ENCODE peak calls at places on chromosomes 3 and 15, in nine cellular contexts. O is NCI-H1694 treated with DMSO at 0.1 percent for 48 hours, Q is upper lobe of right lung, L is left lobe of liver, K is psoas muscle, X is HCT116, F is foreskin fibroblast, N is mammary epithelial cell, T is NCI-H2029 treated with DMSO at 0.1 percent for 48 hours. V is an unnamed sample.
A peak's percentile ranks its signal among the peaks of the same experiment; 100 is the strongest.

GRCh38 chr3:60610441-60611112 is 640.7 kb downstream of the FHIT start:
- DNase-seq in Q (peak; percentile 77), L (no peak), O (no peak), X (no peak), F (no peak), T (no peak), N (peak; percentile 42), K (peak; percentile 85), V (no peak)

GRCh38 chr3:88632226-88632625 is 475.2 kb upstream of the EPHA3 start:
- DNase-seq in L (no peak), N (peak; percentile 9), F (peak; percentile 9), K (no peak), T (no peak), O (no peak), X (no peak), Q (no peak), V (no peak)

GRCh38 chr3:24296441-24297205 is 198.0 kb downstream of the THRB start:
- DNase-seq in X (no peak), L (no peak), N (peak; percentile 73), O (no peak), K (no peak), T (no peak), Q (no peak), F (peak; percentile 33), V (no peak)

GRCh38 chr15:45274636-45275035 is 22.6 kb downstream of the SLC28A2 start:
- DNase-seq in N (no peak), K (no peak), O (no peak), Q (no peak), F (no peak), L (no peak), X (no peak), T (no peak), V (no peak)

GRCh38 chr15:82642656-82643055 is 4.5 kb downstream of the CPEB1 start:
- DNase-seq in N (no peak), F (no peak), O (no peak), X (no peak), Q (no peak), L (no peak), T (no peak), K (no peak), V (no peak)

GRCh38 chr3:143001034-143001368 is 369 bp upstream of the U2SURP start:
- DNase-seq in X (no peak), O (no peak), Q (no peak), T (no peak), F (no peak), N (no peak), L (no peak), K (peak; percentile 87), V (no peak)

GRCh38 chr3:192850501-192850981 is 67.1 kb downstream of the MB21D2 start:
- DNase-seq in L (no peak), O (no peak), K (no peak), N (peak; percentile 93), X (no peak), T (no peak), Q (no peak), F (peak; percentile 54), V (no peak)

GRCh38 chr15:58987036-58987435 is 427 bp upstream of the RNF111 start:
- DNase-seq in O (no peak), F (no peak), X (no peak), L (no peak), Q (no peak), N (no peak), T (no peak), K (no peak), V (no peak)

V was measured in immature natural killer cell.